ENCODE peak calls at places on chromosomes 5 and 9, in six cellular contexts. Q, V, A, X, E and O are unnamed samples.

GRCh38 chr9:121944741-121945191 is 148.3 kb downstream of the TTLL11 start:
- DNase-seq in V (peak; percentile 87), X (no peak), A (peak; percentile 59), Q (no peak), E (no peak), O (peak; percentile 94)

GRCh38 chr9:89462817-89463216 is 35.1 kb downstream of the SEMA4D start:
- DNase-seq in X (no peak), V (no peak), Q (no peak), E (no peak), A (no peak), O (no peak)

GRCh38 chr9:79428422-79428821 is 143.3 kb upstream of the TLE4 start:
- DNase-seq in V (no peak), E (no peak), X (no peak), A (no peak), Q (no peak), O (no peak)

GRCh38 chr5:94855543-94855942 is 237.1 kb downstream of the SLF1 start:
- DNase-seq in V (no peak), E (no peak), Q (no peak), A (no peak), X (no peak), O (no peak)

GRCh38 chr9:36598281-36598680 is 25.6 kb downstream of the MELK start:
- DNase-seq in Q (no peak), A (peak; percentile 14), V (peak; percentile 57), E (no peak), X (no peak), O (no peak)

GRCh38 chr9:21135736-21136135 is 5.9 kb downstream of the IFNW1 start:
- DNase-seq in E (no peak), V (no peak), X (no peak), A (no peak), Q (no peak), O (no peak)

GRCh38 chr5:61330341-61330878 is 1.6 kb upstream of the ZSWIM6 start:
- DNase-seq in A (peak; percentile 74), E (no peak), V (peak; percentile 45), X (peak; percentile 49), Q (peak; percentile 55), O (peak; percentile 27)

GRCh38 chr5:126103872-126104271 is 319.3 kb upstream of the GRAMD2B start:
- DNase-seq in V (no peak), E (no peak), Q (no peak), X (no peak), A (no peak), O (no peak)

GRCh38 chr9:108468364-108468763 is 387.4 kb downstream of the ACTL7B start:
- DNase-seq in Q (peak; percentile 51), V (peak; percentile 23), X (no peak), E (peak; percentile 17), A (peak; percentile 49), O (peak; percentile 84)

GRCh38 chr9:34363619-34364351 is 12.9 kb downstream of the MYORG start:
- DNase-seq in A (no peak), V (no peak), X (peak; percentile 32), E (no peak), Q (peak; percentile 57), O (no peak)

GRCh38 chr9:99921875-99922710 is 15.6 kb downstream of the STX17 start:
- DNase-seq in E (no peak), X (no peak), Q (no peak), A (peak; percentile 29), V (no peak), O (no peak)

GRCh38 chr9:124218438-124219289 is 39.1 kb upstream of the NEK6 start:
- DNase-seq in E (no peak), V (peak; percentile 66), Q (no peak), A (peak; percentile 84), X (no peak), O (peak; percentile 38)

GRCh38 chr5:64900618-64901017 is 131.9 kb downstream of the CWC27 start:
- DNase-seq in Q (no peak), X (no peak), E (no peak), A (no peak), V (peak; percentile 12), O (no peak)

GRCh38 chr5:74851026-74851425 is 15.2 kb downstream of the FAM169A start:
- DNase-seq in E (no peak), A (no peak), Q (no peak), V (no peak), X (no peak), O (no peak)

GRCh38 chr5:74850016-74850415 is 16.2 kb downstream of the FAM169A start:
- DNase-seq in V (no peak), Q (no peak), X (no peak), E (no peak), A (no peak), O (no peak)

GRCh38 chr5:74848553-74849025 is 17.6 kb downstream of the FAM169A start:
- DNase-seq in X (no peak), E (no peak), V (no peak), A (no peak), Q (no peak), O (no peak)

GRCh38 chr5:74851684-74852353 is 14.4 kb downstream of the FAM169A start:
- DNase-seq in Q (no peak), E (no peak), X (no peak), V (peak; percentile 28), A (no peak), O (no peak)

DNA sequence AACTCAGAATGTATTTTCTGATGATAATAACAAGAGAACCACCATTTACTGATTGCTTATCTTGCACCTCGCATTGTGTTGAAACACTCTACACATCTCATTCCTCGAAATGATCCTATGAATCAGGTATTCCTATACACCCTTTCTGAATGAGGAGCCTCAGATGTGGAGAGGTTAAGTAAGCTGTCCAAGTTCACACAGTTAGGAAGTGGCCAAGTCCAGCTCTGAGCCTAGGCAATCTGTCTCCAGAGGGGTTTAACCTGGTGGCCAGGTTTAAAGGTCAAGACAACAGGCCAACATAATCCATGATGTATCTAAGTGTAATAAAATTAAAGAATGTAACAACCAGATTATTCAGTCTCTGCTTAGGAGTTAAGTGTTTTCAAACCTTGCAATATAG is 12.9 kb downstream of the FAM169A start:
- DNase-seq in A (no peak), X (no peak), Q (no peak), V (no peak), E (no peak), O (peak; percentile 30)
- H4K91ac ChIP-seq in A (no peak overlapping the region), X (no peak overlapping the region), Q (no peak overlapping the region), V (no peak overlapping the region), E (no peak overlapping the region), O (no peak overlapping the region)

GRCh38 chr5:119680080-119680479 is 50.7 kb downstream of the FAM170A start:
- DNase-seq in V (no peak), Q (no peak), A (no peak), E (no peak), X (no peak), O (no peak)

GRCh38 chr5:119682372-119682771 is 53.0 kb downstream of the FAM170A start:
- DNase-seq in E (no peak), X (no peak), A (no peak), V (no peak), Q (no peak), O (no peak)

GRCh38 chr5:119681734-119682133 is 52.4 kb downstream of the FAM170A start:
- DNase-seq in Q (no peak), A (no peak), E (no peak), X (no peak), V (no peak), O (no peak)

GRCh38 chr5:119678351-119679028 is 49.1 kb downstream of the FAM170A start:
- DNase-seq in E (no peak), Q (no peak), X (no peak), A (no peak), V (no peak), O (no peak)
- H2BK120ac ChIP-seq in E (no peak overlapping the region), Q (no peak overlapping the region), X (no peak overlapping the region), A (no peak overlapping the region), V (no peak overlapping the region), O (no peak overlapping the region)

GRCh38 chr9:127929044-127929979 is 1.3 kb downstream of the PIP5KL1 start:
- DNase-seq in A (no peak), Q (no peak), X (no peak), E (no peak), V (no peak), O (no peak)

GRCh38 chr9:127925959-127926949 is 4.3 kb downstream of the PIP5KL1 start:
- DNase-seq in Q (no peak), V (no peak), X (no peak), E (no peak), A (no peak), O (no peak)

GRCh38 chr9:127928232-127929043 is 2.1 kb downstream of the PIP5KL1 start:
- DNase-seq in A (no peak), X (no peak), Q (peak; percentile 55), V (no peak), E (no peak), O (no peak)

GRCh38 chr9:127926961-127927456 is 3.6 kb downstream of the PIP5KL1 start:
- DNase-seq in E (no peak), X (no peak), A (peak; percentile 48), V (no peak), Q (no peak), O (peak; percentile 61)

DNA sequence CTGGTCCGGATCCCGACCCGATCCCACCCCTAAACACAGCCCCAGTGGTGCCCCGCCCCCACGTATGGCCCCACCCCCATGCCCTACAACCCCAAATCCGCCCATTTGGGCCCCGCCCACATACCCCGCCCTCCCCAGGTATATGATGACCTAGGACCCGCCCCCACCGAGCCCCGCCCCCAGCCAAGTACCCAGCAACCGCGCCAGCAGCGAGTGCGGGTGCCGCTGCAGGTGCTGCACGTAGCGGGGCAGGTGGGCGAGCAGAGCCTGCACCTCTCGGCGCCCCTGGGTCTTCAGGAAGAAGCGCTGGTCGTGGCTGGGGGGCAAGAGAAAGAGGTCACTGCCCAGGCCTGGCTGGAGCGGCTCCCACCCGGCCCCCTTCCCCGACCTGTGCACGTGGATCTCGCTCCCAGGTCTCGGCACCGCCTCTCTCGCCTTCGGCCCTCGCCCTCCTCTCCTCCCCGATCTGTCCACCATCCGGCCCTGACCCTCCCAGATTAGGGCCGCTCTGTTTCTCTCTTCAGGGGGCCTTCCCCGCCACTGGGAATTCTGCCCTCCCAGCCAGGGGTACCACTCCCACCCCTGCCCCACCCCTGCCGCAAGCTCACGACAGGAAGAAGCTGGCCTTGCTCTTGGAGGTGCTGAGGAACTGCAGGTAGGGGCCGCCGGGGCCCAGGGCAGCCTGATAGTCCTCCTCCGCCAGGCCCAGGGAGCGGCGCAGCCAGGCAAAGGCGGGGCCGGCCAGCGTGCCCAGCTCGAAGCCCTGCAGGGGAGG is 2.9 kb downstream of the PIP5KL1 start:
- DNase-seq in V (no peak), E (peak; percentile 84), Q (peak; percentile 97), X (no peak), A (no peak), O (peak; percentile 75)
- H2AFZ ChIP-seq in V (peak overlapping the region; percentile 87), E (no peak overlapping the region), Q (no peak overlapping the region), X (no peak overlapping the region), A (no peak overlapping the region), O (no peak overlapping the region)

GRCh38 chr5:32172908-32173393 is 1.2 kb downstream of the GOLPH3 start:
- DNase-seq in E (no peak), V (no peak), Q (no peak), A (peak; percentile 41), X (no peak), O (peak; percentile 21)
- H4K91ac ChIP-seq in E (no peak overlapping the region), V (peak overlapping the region; percentile 48), Q (no peak overlapping the region), A (no peak overlapping the region), X (no peak overlapping the region), O (no peak overlapping the region)

DNA sequence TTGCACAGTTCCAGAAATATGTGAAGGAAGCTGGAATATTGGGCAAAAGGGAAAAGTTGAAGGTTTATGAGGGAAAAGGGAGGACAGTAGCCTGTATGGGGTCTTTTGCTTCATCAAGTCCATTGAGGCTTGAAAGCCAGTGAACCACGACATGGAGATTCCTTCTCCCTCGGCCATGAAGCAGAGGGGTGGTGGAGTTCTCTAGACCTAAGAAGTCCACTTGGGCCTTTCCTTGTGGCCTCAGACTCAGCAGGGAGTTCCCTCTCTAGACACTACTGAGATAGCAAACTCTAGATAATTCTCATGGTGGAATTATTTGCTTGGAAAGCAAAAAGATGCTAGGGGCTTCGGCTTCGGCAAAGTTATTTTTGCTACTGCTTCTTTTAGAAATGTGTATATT is 78.5 kb downstream of the FOXD1 start:
- DNase-seq in A (no peak), E (no peak), V (no peak), Q (no peak), X (no peak), O (no peak)
- H2BK120ac ChIP-seq in A (peak overlapping the region; percentile 66), E (no peak overlapping the region), V (peak overlapping the region; percentile 92), Q (no peak overlapping the region), X (no peak overlapping the region), O (peak overlapping the region; percentile 6)